ENCODE peak calls at places on chromosomes 16 and 17, in eight cellular contexts. U is A549, O is GM12878, E is uterus, Z is ovary, J is IMR-90, C is H1, G is adrenal gland. B is an unnamed sample.
A peak's percentile ranks its signal among the peaks of the same experiment; 100 is the strongest.

GRCh38 chr16:54363760-54364159 is 77.2 kb upstream of the IRX3 start:
- DNase-seq in U (no peak), O (no peak), E (no peak), Z (no peak), J (no peak), C (no peak), G (no peak), B (no peak)

GRCh38 chr16:86196687-86197391 is 297.9 kb downstream of the IRF8 start:
- DNase-seq in U (no peak), O (no peak), E (no peak), Z (no peak), J (no peak), C (no peak), G (no peak), B (no peak)

GRCh38 chr16:71645450-71645849 is 19.5 kb downstream of the MARVELD3 start:
- DNase-seq in U (peak; percentile 70), O (no peak), E (no peak), Z (no peak), J (peak; percentile 38), C (no peak), G (no peak), B (no peak)

GRCh38 chr16:11621920-11622651 is 35.4 kb upstream of the LITAF start:
- DNase-seq in U (no peak), O (no peak), E (no peak), Z (no peak), J (no peak), C (no peak), G (no peak), B (no peak)

GRCh38 chr17:32161029-32161428 is 18.7 kb downstream of the RHOT1 start:
- DNase-seq in U (no peak), O (no peak), E (no peak), Z (no peak), J (no peak), C (no peak), G (no peak), B (no peak)

GRCh38 chr16:86100205-86101134 is 201.5 kb downstream of the IRF8 start:
- DNase-seq in U (no peak), O (no peak), E (no peak), Z (no peak), J (peak; percentile 78), C (no peak), G (no peak), B (no peak)

GRCh38 chr17:13306310-13306962 is 288.6 kb upstream of the ELAC2 start:
- DNase-seq in U (peak; percentile 34), O (no peak), E (no peak), Z (no peak), J (peak; percentile 84), C (peak; percentile 49), G (no peak), B (no peak)

GRCh38 chr17:58153046-58153445 is 4.9 kb downstream of the OR4D1 start:
- DNase-seq in U (no peak), O (no peak), E (no peak), Z (no peak), J (no peak), C (no peak), G (peak; percentile 20), B (peak; percentile 49)

GRCh38 chr17:65057520-65058075 is 1.1 kb upstream of the GNA13 start:
- DNase-seq in U (no peak), O (no peak), E (peak; percentile 55), Z (peak; percentile 38), J (no peak), C (no peak), G (no peak), B (peak; percentile 52)

GRCh38 chr16:49859139-49859947 is 3.4 kb upstream of the ZNF423 start:
- DNase-seq in U (no peak), O (no peak), E (peak; percentile 78), Z (peak; percentile 82), J (no peak), C (no peak), G (peak; percentile 78), B (peak; percentile 82)

GRCh38 chr17:69460963-69461922 is 46.7 kb downstream of the MAP2K6 start:
- DNase-seq in U (no peak), O (no peak), E (no peak), Z (no peak), J (no peak), C (no peak), G (no peak), B (no peak)

GRCh38 chr17:12070561-12070960 is 49.9 kb downstream of the MAP2K4 start:
- DNase-seq in U (no peak), O (no peak), E (no peak), Z (no peak), J (peak; percentile 89), C (no peak), G (no peak), B (no peak)

GRCh38 chr17:12256380-12256995 is 235.8 kb downstream of the MAP2K4 start:
- DNase-seq in U (peak; percentile 55), O (peak; percentile 3), E (peak; percentile 56), Z (peak; percentile 61), J (peak; percentile 81), C (no peak), G (peak; percentile 29), B (peak; percentile 29)

GRCh38 chr16:21523411-21524067 is 75.8 kb upstream of the METTL9 start:
- DNase-seq in U (no peak), O (no peak), E (no peak), Z (no peak), J (no peak), C (no peak), G (no peak), B (no peak)

GRCh38 chr17:1491406-1492248 is 859 bp downstream of the MYO1C start:
- DNase-seq in U (peak; percentile 83), O (no peak), E (peak; percentile 63), Z (peak; percentile 73), J (no peak), C (peak; percentile 53), G (peak; percentile 46), B (peak; percentile 82)

GRCh38 chr17:58326609-58327341 is 1.8 kb downstream of the TSPOAP1 start:
- DNase-seq in U (no peak), O (no peak), E (no peak), Z (no peak), J (no peak), C (no peak), G (no peak), B (peak; percentile 15)

GRCh38 chr16:13956635-13957196 is 36.8 kb downstream of the ERCC4 start:
- DNase-seq in U (no peak), O (peak; percentile 60), E (no peak), Z (no peak), J (no peak), C (no peak), G (no peak), B (no peak)

GRCh38 chr17:65485388-65486299 is 75.8 kb downstream of the AXIN2 start:
- DNase-seq in U (no peak), O (no peak), E (no peak), Z (no peak), J (no peak), C (no peak), G (no peak), B (peak; percentile 26)

GRCh38 chr16:360698-361336 is 8.3 kb upstream of the AXIN1 start:
- DNase-seq in U (no peak), O (no peak), E (no peak), Z (no peak), J (no peak), C (no peak), G (no peak), B (no peak)

DNA sequence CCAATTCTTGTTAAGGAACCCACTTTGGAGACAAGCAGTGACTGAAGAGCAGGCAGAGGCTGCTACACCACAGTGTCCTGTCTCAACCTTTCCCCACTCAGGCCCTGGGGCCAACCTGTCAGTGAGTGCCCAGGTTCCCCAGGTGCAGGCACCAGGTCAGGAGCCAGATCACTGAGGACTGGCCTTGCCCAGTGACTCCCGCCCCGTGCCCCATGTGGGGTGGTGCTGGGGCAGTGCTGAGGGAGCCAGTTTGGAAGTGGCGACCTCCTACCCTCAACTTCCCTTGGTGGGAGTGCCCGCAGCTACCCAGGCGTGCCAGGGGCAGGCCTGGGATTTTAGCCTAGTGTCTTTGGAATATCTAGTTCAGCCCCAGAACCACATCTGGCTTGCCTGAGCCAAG is 29.3 kb downstream of the SREBF1 start:
- DNase-seq in U (no peak), O (no peak), E (no peak), Z (no peak), J (no peak), C (no peak), G (no peak), B (no peak)
- TF ChIP-seq POLR2A in U (no peak), O (no peak), E (no peak), Z (no peak), J (no peak), C (no peak), G (no peak), B (no peak)

DNA sequence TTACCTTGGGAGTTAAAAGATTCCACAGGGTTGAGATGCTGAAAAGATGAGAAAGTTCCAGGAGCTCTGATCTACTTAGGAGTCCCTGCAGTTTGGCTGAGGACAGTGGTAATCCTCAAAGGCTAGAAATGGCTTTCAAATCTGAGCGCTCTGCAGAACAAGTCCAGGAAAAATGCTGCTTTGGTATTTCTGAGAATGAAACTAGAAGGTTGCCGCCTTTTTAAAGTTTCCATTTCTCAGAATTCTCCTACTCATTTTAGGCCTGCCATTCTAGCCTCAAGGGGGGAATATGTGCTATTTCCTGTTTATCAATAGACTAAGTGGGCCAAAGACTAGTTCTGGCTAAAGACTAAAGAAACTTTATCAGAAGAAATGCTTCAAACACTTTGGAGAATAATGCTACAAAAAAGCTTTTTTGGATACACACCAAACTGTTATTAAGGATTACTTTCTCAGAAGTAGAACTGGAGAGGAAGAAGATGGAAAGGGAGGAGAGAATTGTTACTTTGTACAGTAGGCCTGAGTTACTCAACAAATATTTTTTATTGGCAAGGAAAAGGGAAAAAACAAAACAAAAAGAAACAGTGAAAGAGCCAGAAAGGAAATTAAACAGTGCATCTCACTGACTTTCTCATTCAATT is at the start of gene SLFN12L:
- DNase-seq in U (no peak), O (no peak), E (no peak), Z (no peak), J (no peak), C (no peak), G (no peak), B (no peak)
- TF ChIP-seq POLR2A in U (no peak), O (peak; percentile 33), E (no peak), Z (no peak), J (no peak), C (no peak), G (no peak), B (no peak)

GRCh38 chr17:78822552-78822951 is 18.1 kb downstream of the USP36 start:
- DNase-seq in U (no peak), O (no peak), E (no peak), Z (no peak), J (peak; percentile 100), C (no peak), G (no peak), B (no peak)
- TF ChIP-seq POLR2A in U (no peak), O (no peak), E (no peak), Z (no peak), J (peak; percentile 91), C (no peak), G (no peak), B (no peak)

DNA sequence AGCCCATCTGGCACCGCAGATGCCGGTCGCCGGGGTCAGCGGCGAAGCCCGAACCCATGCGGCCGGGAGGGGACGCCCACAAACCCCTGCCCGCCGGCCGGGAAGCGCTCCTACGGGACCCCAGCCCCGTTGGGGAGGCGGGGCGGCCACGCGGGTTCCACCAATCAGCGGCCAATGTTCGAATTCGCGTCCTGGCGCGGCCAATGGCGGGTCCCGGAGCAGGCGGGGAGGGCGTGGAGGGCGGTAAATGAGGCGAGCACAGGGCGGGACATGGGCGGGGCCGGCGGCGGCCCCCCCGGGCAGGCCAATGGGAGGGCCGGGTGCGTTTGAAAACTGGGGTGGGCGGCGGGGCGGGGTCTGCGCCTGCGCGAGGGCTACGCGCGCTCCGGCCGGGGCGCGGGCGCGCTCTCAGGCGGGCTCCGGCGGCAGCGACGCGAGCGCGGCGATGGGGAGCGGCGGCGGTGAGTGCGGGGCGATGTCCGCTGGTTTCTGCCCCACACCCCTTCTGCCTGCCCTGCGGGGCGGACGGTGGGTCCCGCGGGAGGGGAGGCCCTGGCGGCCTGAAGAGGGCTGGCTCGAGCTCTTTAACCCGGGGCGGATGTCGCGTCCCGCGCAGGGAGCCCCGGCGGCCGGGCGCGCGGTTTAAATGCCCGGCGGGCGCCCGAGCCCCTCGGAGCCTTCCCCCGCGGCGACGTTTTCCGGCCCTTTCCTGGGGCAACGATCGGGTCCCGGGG is at the start of gene CCNF:
- DNase-seq in U (peak; percentile 96), O (peak; percentile 71), E (peak; percentile 96), Z (peak; percentile 98), J (peak; percentile 92), C (peak; percentile 99), G (peak; percentile 95), B (peak; percentile 98)
- TF ChIP-seq POLR2A in U (peak; percentile 83), O (peak; percentile 80), E (peak; percentile 66), Z (peak; percentile 86), J (peak; percentile 43), C (no peak), G (peak; percentile 40), B (peak; percentile 48)

B was measured in heart left ventricle.